ENCODE peak calls at places on chromosome 13, in ten cellular contexts. A, T, R, E, K, D, U, N, Z and X are unnamed samples.

GRCh38 chr13:30734434-30734833 is 909 bp upstream of the ALOX5AP start:
- DNase-seq in R (no peak), Z (no peak), A (no peak), T (no peak), E (no peak), U (no peak), D (no peak), N (no peak), K (no peak), X (no peak)

GRCh38 chr13:94886191-94886590 is 173.8 kb upstream of the SOX21 start:
- DNase-seq in T (no peak), R (no peak), K (no peak), Z (no peak), A (no peak), D (no peak), N (no peak), U (peak), E (no peak), X (no peak)

GRCh38 chr13:52850396-52851152 is 2.1 kb upstream of the PCDH8 start:
- DNase-seq in R (peak), E (peak), D (no peak), K (peak), T (peak), Z (peak), U (peak), A (no peak), N (no peak), X (peak)

GRCh38 chr13:47862841-47863240 is 138.2 kb downstream of the SUCLA2 start:
- DNase-seq in R (no peak), N (no peak), E (no peak), A (no peak), D (no peak), K (no peak), Z (no peak), T (no peak), U (no peak), X (no peak)

GRCh38 chr13:99313941-99314340 is 6.7 kb upstream of the GPR183 start:
- DNase-seq in U (no peak), R (no peak), T (no peak), Z (no peak), A (no peak), D (no peak), E (no peak), K (no peak), N (no peak), X (no peak)

GRCh38 chr13:50529154-50529882 is 314.2 kb downstream of the DLEU7 start:
- DNase-seq in Z (peak), U (peak), T (no peak), K (no peak), N (no peak), E (peak), R (peak), D (no peak), A (peak), X (peak)

GRCh38 chr13:114313061-114313860 is 1.0 kb upstream of the CHAMP1 start:
- DNase-seq in R (no peak), A (no peak), T (peak), Z (peak), N (peak), K (no peak), U (no peak), D (no peak), E (no peak), X (peak)

GRCh38 chr13:32881074-32881791 is 135.0 kb upstream of the KL start:
- DNase-seq in A (no peak), Z (no peak), E (peak), U (peak), K (no peak), R (no peak), N (no peak), D (no peak), T (no peak), X (no peak)

GRCh38 chr13:32443111-32443510 is 15.2 kb upstream of the N4BP2L1 start:
- DNase-seq in E (peak), K (peak), N (no peak), A (peak), Z (no peak), R (no peak), T (no peak), U (peak), D (no peak), X (peak)

GRCh38 chr13:43874512-43875092 is 4.9 kb downstream of the CCDC122 start:
- DNase-seq in N (no peak), R (no peak), K (no peak), T (no peak), A (no peak), U (peak), Z (no peak), D (no peak), E (no peak), X (no peak)

GRCh38 chr13:111911754-111912452 is 155.0 kb upstream of the SOX1 start:
- DNase-seq in K (no peak), R (no peak), U (no peak), D (no peak), A (no peak), E (no peak), T (no peak), N (no peak), Z (no peak), X (no peak)

GRCh38 chr13:59531571-59532091 is 632.1 kb downstream of the DIAPH3 start:
- DNase-seq in Z (peak), N (no peak), U (peak), E (peak), K (no peak), T (no peak), D (no peak), A (peak), R (peak), X (peak)

GRCh38 chr13:110381029-110381360 is 73.9 kb downstream of the COL4A2 start:
- DNase-seq in R (no peak), K (no peak), Z (no peak), T (no peak), N (no peak), A (no peak), D (no peak), E (no peak), U (no peak), X (no peak)

GRCh38 chr13:40464349-40464748 is 202.1 kb downstream of the FOXO1 start:
- DNase-seq in K (no peak), U (no peak), E (no peak), A (no peak), R (no peak), N (no peak), T (no peak), Z (no peak), D (no peak), X (no peak)

GRCh38 chr13:95858286-95859075 is 181.5 kb downstream of the DNAJC3 start:
- DNase-seq in Z (no peak), T (no peak), A (no peak), D (no peak), N (no peak), U (peak), R (no peak), K (no peak), E (no peak), X (no peak)

GRCh38 chr13:113585828-113586355 is 1.3 kb downstream of the TFDP1 start:
- DNase-seq in Z (peak), U (no peak), N (no peak), A (no peak), R (no peak), E (no peak), T (no peak), K (no peak), D (no peak), X (peak)

GRCh38 chr13:111422352-111422751 is 101.9 kb downstream of the TEX29 start:
- DNase-seq in N (no peak), K (no peak), D (no peak), R (no peak), Z (no peak), A (no peak), E (no peak), U (no peak), T (no peak), X (no peak)

GRCh38 chr13:32878172-32878571 is 138.1 kb upstream of the KL start:
- DNase-seq in T (no peak), K (no peak), R (no peak), Z (no peak), D (no peak), U (no peak), E (no peak), A (no peak), N (no peak), X (no peak)

GRCh38 chr13:100044936-100045335 is 44.0 kb upstream of the PCCA start:
- DNase-seq in T (no peak), E (no peak), Z (no peak), N (no peak), A (no peak), R (no peak), U (no peak), K (no peak), D (no peak), X (no peak)

GRCh38 chr13:113545455-113545930 is 39.1 kb upstream of the TFDP1 start:
- DNase-seq in R (no peak), Z (no peak), A (no peak), U (peak), D (no peak), T (no peak), N (no peak), E (no peak), K (no peak), X (peak)

GRCh38 chr13:28356506-28357064 is 138.3 kb downstream of the FLT1 start:
- DNase-seq in A (no peak), K (no peak), N (no peak), R (no peak), D (no peak), Z (no peak), U (peak), T (no peak), E (no peak), X (no peak)

GRCh38 chr13:40352385-40352778 is 314.1 kb downstream of the FOXO1 start:
- DNase-seq in R (no peak), E (peak), U (peak), N (no peak), A (no peak), Z (no peak), K (no peak), T (no peak), D (no peak), X (peak)

GRCh38 chr13:77047649-77048343 is 20.8 kb upstream of the FBXL3 start:
- DNase-seq in K (no peak), R (no peak), T (no peak), N (no peak), E (no peak), A (no peak), Z (no peak), U (no peak), D (no peak), X (no peak)

GRCh38 chr13:50679321-50679720 is 164.2 kb downstream of the DLEU7 start:
- DNase-seq in D (no peak), U (peak), K (no peak), N (no peak), R (no peak), T (no peak), E (no peak), Z (no peak), A (no peak), X (no peak)

GRCh38 chr13:100131863-100132574 is 43.1 kb downstream of the PCCA start:
- DNase-seq in T (peak), K (no peak), A (peak), U (peak), E (no peak), R (no peak), Z (peak), N (no peak), D (no peak), X (no peak)

GRCh38 chr13:28611654-28612131 is 47.2 kb upstream of the POMP start:
- DNase-seq in D (no peak), U (peak), K (no peak), E (no peak), T (peak), R (no peak), N (no peak), Z (peak), A (no peak), X (no peak)

GRCh38 chr13:44739539-44739938 is 163.4 kb upstream of the TSC22D1 start:
- DNase-seq in N (no peak), U (no peak), T (no peak), E (no peak), A (no peak), D (no peak), K (no peak), Z (no peak), R (no peak), X (no peak)